ENCODE peak calls at places on chromosomes 3 and 15, in nine cellular contexts. R is WTC11; K is glutamatergic neuron; X is NCI-H226; V is activated gamma-delta T cell treated with Interleukin-2 at 50 U/mL for 16 hours; O is activated CD4-positive, alpha-beta T cell treated with anti-CD3 and anti-CD28 coated beads for 1 hour; U is NCI-H460; D is GDM1; W is kidney. M is an unnamed sample.

GRCh38 chr3:38226273-38226672 is 39.3 kb upstream of the SLC22A13 start:
- DNase-seq in W (no peak), X (peak), K (no peak), V (no peak), R (no peak), D (no peak), O (no peak), U (no peak), M (no peak)

GRCh38 chr15:43406808-43407207 is 35.9 kb downstream of the TUBGCP4 start:
- DNase-seq in D (no peak), R (no peak), K (no peak), X (no peak), U (no peak), O (no peak), W (no peak), V (no peak), M (no peak)

GRCh38 chr3:100420885-100421284 is 19.5 kb downstream of the LNP1 start:
- DNase-seq in W (no peak), D (no peak), R (no peak), V (no peak), O (no peak), U (no peak), K (no peak), X (peak), M (no peak)

GRCh38 chr15:47265686-47266085 is 451.6 kb upstream of the SEMA6D start:
- DNase-seq in R (no peak), V (no peak), X (no peak), D (no peak), O (no peak), U (no peak), K (no peak), W (no peak), M (no peak)

GRCh38 chr15:90451215-90451850 is 63.3 kb downstream of the IQGAP1 start:
- DNase-seq in V (no peak), W (no peak), U (no peak), X (no peak), O (no peak), K (no peak), D (no peak), R (no peak), M (no peak)

GRCh38 chr15:70152070-70152480 is 54.4 kb upstream of the TLE3 start:
- DNase-seq in W (no peak), K (peak), X (no peak), D (peak), V (no peak), U (no peak), R (no peak), O (no peak), M (no peak)

GRCh38 chr3:144085964-144086363 is 114.3 kb downstream of the DIPK2A start:
- DNase-seq in K (no peak), O (no peak), D (no peak), R (no peak), X (no peak), W (no peak), V (no peak), U (peak), M (no peak)

GRCh38 chr15:82093774-82094211 is 48.0 kb upstream of the MEX3B start:
- DNase-seq in W (no peak), K (no peak), U (peak), R (no peak), D (no peak), O (no peak), V (no peak), X (peak), M (no peak)

GRCh38 chr15:29124581-29125381 is 144.8 kb downstream of the NSMCE3 start:
- DNase-seq in V (no peak), X (no peak), D (no peak), U (no peak), K (peak), W (peak), O (no peak), R (no peak), M (no peak)

GRCh38 chr15:55800216-55800615 is 57.3 kb upstream of the PRTG start:
- DNase-seq in D (no peak), R (no peak), X (no peak), O (no peak), U (no peak), K (no peak), V (no peak), W (no peak), M (no peak)

GRCh38 chr3:128351476-128352085 is 115.1 kb downstream of the DNAJB8 start:
- DNase-seq in K (no peak), R (no peak), X (no peak), W (no peak), V (no peak), D (no peak), O (no peak), U (no peak), M (no peak)

M was measured in ecto neural progenitor cell.